ENCODE peak calls at places on chromosome 7, in six cellular contexts. One of them, this sample, is unnamed. For H3K4me1, the result is how much of the 10 kb centered on the place peaks cover.

GRCh38 chr7:28602282-28602681 is 190.0 kb downstream of the CREB5 start:
- DNase-seq in mesenchymal stem cell: no peak
- DNase-seq in trophoblast cell: no peak
- DNase-seq in IMR-90: no peak
- DNase-seq in H9: no peak
- DNase-seq in H1: no peak
- DNase-seq in this sample: no peak

GRCh38 chr7:27953361-27953760 is 213.4 kb downstream of the TAX1BP1 start:
- DNase-seq in H1: no peak
- DNase-seq in IMR-90: no peak
- DNase-seq in trophoblast cell: no peak
- DNase-seq in H9: no peak
- DNase-seq in mesenchymal stem cell: no peak
- DNase-seq in this sample: no peak

GRCh38 chr7:45687721-45688120 is 113.6 kb downstream of the ADCY1 start:
- DNase-seq in trophoblast cell: no peak
- DNase-seq in IMR-90: no peak
- DNase-seq in mesenchymal stem cell: no peak
- DNase-seq in H9: peak
- DNase-seq in H1: no peak
- DNase-seq in this sample: no peak

GRCh38 chr7:155795401-155795800 is 16.9 kb downstream of the SHH start:
- DNase-seq in mesenchymal stem cell: no peak
- DNase-seq in trophoblast cell: no peak
- DNase-seq in H9: no peak
- DNase-seq in H1: no peak
- DNase-seq in IMR-90: no peak
- DNase-seq in this sample: no peak

GRCh38 chr7:102993532-102994029 is 80.8 kb downstream of the LRRC17 start:
- DNase-seq in H9: no peak
- DNase-seq in trophoblast cell: no peak
- DNase-seq in IMR-90: peak
- DNase-seq in mesenchymal stem cell: peak
- DNase-seq in H1: no peak
- DNase-seq in this sample: no peak

GRCh38 chr7:28165971-28166955 is 14.3 kb downstream of the JAZF1 start:
- DNase-seq in mesenchymal stem cell: peak
- DNase-seq in H1: no peak
- DNase-seq in H9: no peak
- DNase-seq in trophoblast cell: no peak
- DNase-seq in IMR-90: peak
- DNase-seq in this sample: no peak

GRCh38 chr7:17447728-17448478 is 149.5 kb downstream of the AHR start:
- DNase-seq in H9: no peak
- DNase-seq in mesenchymal stem cell: no peak
- DNase-seq in IMR-90: peak
- DNase-seq in H1: no peak
- DNase-seq in trophoblast cell: no peak
- DNase-seq in this sample: no peak

GRCh38 chr7:23334482-23335056 is 35.4 kb downstream of the MALSU1 start:
- DNase-seq in trophoblast cell: no peak
- DNase-seq in IMR-90: peak
- DNase-seq in H1: no peak
- DNase-seq in mesenchymal stem cell: peak
- DNase-seq in H9: no peak
- DNase-seq in this sample: no peak

GRCh38 chr7:80087768-80088170 is 46.9 kb upstream of the GNAI1 start:
- DNase-seq in IMR-90: no peak
- DNase-seq in trophoblast cell: peak
- DNase-seq in mesenchymal stem cell: no peak
- DNase-seq in H1: no peak
- DNase-seq in H9: no peak
- DNase-seq in this sample: no peak

GRCh38 chr7:156524737-156525597 is 115.6 kb upstream of the RNF32 start:
- DNase-seq in mesenchymal stem cell: no peak
- DNase-seq in H1: no peak
- DNase-seq in IMR-90: no peak
- DNase-seq in trophoblast cell: no peak
- DNase-seq in H9: no peak
- DNase-seq in this sample: no peak

GRCh38 chr7:75042831-75043703 is 30.5 kb downstream of the RCC1L start:
- DNase-seq in H9: no peak
- DNase-seq in mesenchymal stem cell: no peak
- DNase-seq in IMR-90: no peak
- DNase-seq in H1: no peak
- DNase-seq in trophoblast cell: no peak
- DNase-seq in this sample: no peak

GRCh38 chr7:98640375-98640774 is 23.3 kb downstream of the NPTX2 start:
- DNase-seq in mesenchymal stem cell: no peak
- DNase-seq in IMR-90: no peak
- DNase-seq in trophoblast cell: no peak
- DNase-seq in H9: no peak
- DNase-seq in H1: no peak
- DNase-seq in this sample: no peak

DNA sequence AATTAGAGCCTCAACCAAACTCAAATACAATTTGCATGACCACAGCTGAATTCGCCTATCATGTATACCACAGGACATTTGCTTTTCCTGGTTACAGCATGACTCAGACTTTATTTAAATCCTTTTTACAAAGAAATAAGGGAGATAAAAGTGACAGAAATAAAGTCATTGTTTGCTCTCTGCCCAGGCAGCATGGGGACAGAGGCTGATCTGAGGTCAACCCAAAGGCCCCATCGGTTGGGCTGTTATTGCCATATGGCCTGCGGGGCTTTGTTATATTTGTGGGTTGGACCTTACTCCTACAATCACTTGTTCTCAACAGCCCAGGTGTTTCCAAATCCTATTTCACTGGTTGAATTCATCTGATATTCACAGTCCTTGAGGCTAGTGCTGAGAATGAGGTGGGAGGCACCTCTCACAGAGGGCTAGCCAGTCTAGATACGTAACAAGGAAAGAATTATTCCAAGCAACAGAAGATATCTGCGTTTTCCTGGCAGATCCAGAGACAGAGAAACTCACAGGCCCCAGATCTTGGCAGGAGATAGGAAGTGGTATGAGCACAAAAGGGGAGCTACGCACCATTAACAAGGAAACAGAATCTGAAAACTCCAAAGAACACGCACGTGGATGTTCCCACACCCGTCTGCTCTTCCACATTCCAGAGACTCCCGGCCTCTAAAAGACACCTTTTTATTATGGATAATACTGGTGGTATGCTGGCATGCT is 117.3 kb downstream of the HIPK2 start:
- DNase-seq in H9: no peak
- DNase-seq in mesenchymal stem cell: no peak
- DNase-seq in H1: no peak
- DNase-seq in trophoblast cell: no peak
- DNase-seq in IMR-90: no peak
- DNase-seq in this sample: no peak
- H3K4me1 ChIP-seq in H9: under half
- H3K4me1 ChIP-seq in mesenchymal stem cell: under half
- H3K4me1 ChIP-seq in H1: under half
- H3K4me1 ChIP-seq in trophoblast cell: under half
- H3K4me1 ChIP-seq in IMR-90: under half
- H3K4me1 ChIP-seq in this sample: under half

GRCh38 chr7:41346878-41347277 is 356.0 kb downstream of the INHBA start:
- DNase-seq in trophoblast cell: no peak
- DNase-seq in mesenchymal stem cell: no peak
- DNase-seq in H1: no peak
- DNase-seq in H9: no peak
- DNase-seq in IMR-90: no peak
- DNase-seq in this sample: no peak
- H3K14ac ChIP-seq in trophoblast cell: no peak
- H3K14ac ChIP-seq in mesenchymal stem cell: no peak
- H3K14ac ChIP-seq in H1: no peak
- H3K14ac ChIP-seq in H9: no peak
- H3K14ac ChIP-seq in IMR-90: no peak
- H3K14ac ChIP-seq in this sample: no peak

DNA sequence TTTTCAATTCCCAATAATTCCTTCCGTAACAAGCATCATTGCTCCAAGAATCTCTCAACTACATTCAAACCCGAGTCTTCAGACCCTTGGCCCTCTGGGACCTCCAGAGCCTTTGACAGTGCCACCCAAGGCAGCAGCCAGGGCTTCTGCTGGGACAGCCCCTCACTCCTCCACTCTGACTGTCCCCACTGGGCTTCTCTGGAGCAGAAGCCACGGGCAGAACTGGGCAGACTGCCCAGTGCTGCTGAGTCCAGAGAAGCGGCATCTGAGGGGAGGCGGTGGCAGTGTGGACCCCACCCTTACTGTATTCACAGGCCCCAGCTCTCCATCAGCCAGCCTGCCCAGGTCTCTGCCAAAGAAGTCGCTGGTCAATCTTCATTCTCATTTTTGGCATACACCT is 8.8 kb downstream of the CYREN start:
- DNase-seq in H9: no peak
- DNase-seq in IMR-90: no peak
- DNase-seq in mesenchymal stem cell: no peak
- DNase-seq in H1: no peak
- DNase-seq in trophoblast cell: no peak
- DNase-seq in this sample: no peak
- H3K4me1 ChIP-seq in H9: under half
- H3K4me1 ChIP-seq in IMR-90: under half
- H3K4me1 ChIP-seq in mesenchymal stem cell: under half
- H3K4me1 ChIP-seq in H1: under half
- H3K4me1 ChIP-seq in trophoblast cell: under half
- H3K4me1 ChIP-seq in this sample: under half

GRCh38 chr7:114910787-114911186 is 11.1 kb upstream of the MDFIC start:
- DNase-seq in trophoblast cell: peak
- DNase-seq in IMR-90: no peak
- DNase-seq in H1: no peak
- DNase-seq in H9: no peak
- DNase-seq in mesenchymal stem cell: peak
- DNase-seq in this sample: no peak
- H3K14ac ChIP-seq in trophoblast cell: no peak
- H3K14ac ChIP-seq in IMR-90: no peak
- H3K14ac ChIP-seq in H1: no peak
- H3K14ac ChIP-seq in H9: no peak
- H3K14ac ChIP-seq in mesenchymal stem cell: no peak
- H3K14ac ChIP-seq in this sample: no peak

GRCh38 chr7:92633211-92633906 is 43.2 kb upstream of the FAM133B start:
- DNase-seq in H1: no peak
- DNase-seq in H9: no peak
- DNase-seq in trophoblast cell: peak
- DNase-seq in IMR-90: peak
- DNase-seq in mesenchymal stem cell: peak
- DNase-seq in this sample: no peak
- H3K4me1 ChIP-seq in H1: under half
- H3K4me1 ChIP-seq in H9: under half
- H3K4me1 ChIP-seq in trophoblast cell: under half
- H3K4me1 ChIP-seq in IMR-90: under half
- H3K4me1 ChIP-seq in mesenchymal stem cell: under half
- H3K4me1 ChIP-seq in this sample: under half